ENCODE peak calls at places on chromosomes 16 and 17, in eight cellular contexts. O is uterus, G is IMR-90, N is testis, M is endothelial cell of umbilical vein, H is body of pancreas, I is esophagus squamous epithelium, B is suprapubic skin. F is an unnamed sample.

GRCh38 chr17:73855933-73856332 is 211.7 kb upstream of the SDK2 start:
- DNase-seq in O (no peak), G (no peak), N (no peak), M (no peak), H (no peak), I (no peak), B (no peak), F (no peak)

GRCh38 chr17:43818966-43819365 is 14.0 kb downstream of the MPP3 start:
- DNase-seq in O (peak; percentile 9), G (no peak), N (no peak), M (no peak), H (no peak), I (no peak), B (no peak), F (no peak)

GRCh38 chr16:852451-853185 is 52.1 kb upstream of the GNG13 start:
- DNase-seq in O (no peak), G (no peak), N (no peak), M (no peak), H (no peak), I (no peak), B (no peak), F (no peak)

GRCh38 chr16:20339744-20340143 is 12.4 kb upstream of the GP2 start:
- DNase-seq in O (no peak), G (no peak), N (no peak), M (no peak), H (no peak), I (no peak), B (no peak), F (no peak)

GRCh38 chr17:38600906-38601305 is 4.8 kb downstream of the SRCIN1 start:
- DNase-seq in O (no peak), G (no peak), N (no peak), M (no peak), H (no peak), I (no peak), B (no peak), F (no peak)

GRCh38 chr17:75346906-75347305 is 57.7 kb upstream of the SLC25A19 start:
- DNase-seq in O (no peak), G (peak; percentile 72), N (no peak), M (no peak), H (no peak), I (no peak), B (no peak), F (no peak)

GRCh38 chr17:74019860-74020259 is 183.6 kb upstream of the RPL38 start:
- DNase-seq in O (no peak), G (no peak), N (no peak), M (no peak), H (no peak), I (no peak), B (no peak), F (no peak)

GRCh38 chr17:57747221-57748017 is 2.3 kb upstream of the CCDC182 start:
- DNase-seq in O (peak; percentile 28), G (peak; percentile 73), N (peak; percentile 49), M (peak; percentile 74), H (peak; percentile 56), I (no peak), B (no peak), F (peak; percentile 23)

GRCh38 chr17:4947411-4948165 is 742 bp downstream of the PFN1 start:
- DNase-seq in O (peak; percentile 57), G (peak; percentile 53), N (peak; percentile 56), M (peak; percentile 36), H (peak; percentile 49), I (no peak), B (no peak), F (peak; percentile 42)

GRCh38 chr16:20789130-20789529 is 17.1 kb downstream of the ERI2 start:
- DNase-seq in O (no peak), G (no peak), N (no peak), M (no peak), H (no peak), I (no peak), B (no peak), F (no peak)

GRCh38 chr16:27495191-27495590 is 54.5 kb downstream of the GTF3C1 start:
- DNase-seq in O (peak; percentile 54), G (peak; percentile 85), N (peak; percentile 53), M (no peak), H (no peak), I (no peak), B (no peak), F (no peak)

GRCh38 chr17:27810211-27810901 is 10.0 kb upstream of the NOS2 start:
- DNase-seq in O (no peak), G (no peak), N (no peak), M (no peak), H (no peak), I (no peak), B (no peak), F (no peak)

GRCh38 chr17:58536541-58536940 is 22.1 kb upstream of the MTMR4 start:
- DNase-seq in O (no peak), G (no peak), N (no peak), M (no peak), H (no peak), I (no peak), B (no peak), F (no peak)

GRCh38 chr17:54898576-54898975 is 2.1 kb upstream of the TOM1L1 start:
- DNase-seq in O (no peak), G (no peak), N (no peak), M (no peak), H (no peak), I (no peak), B (no peak), F (no peak)

GRCh38 chr16:69839798-69840409 is 77.8 kb downstream of the WWP2 start:
- DNase-seq in O (peak; percentile 28), G (no peak), N (peak; percentile 75), M (peak; percentile 19), H (peak; percentile 90), I (no peak), B (no peak), F (peak; percentile 57)

GRCh38 chr16:54285414-54286066 is 1.0 kb downstream of the IRX3 start:
- DNase-seq in O (no peak), G (no peak), N (no peak), M (no peak), H (no peak), I (no peak), B (peak; percentile 78), F (peak; percentile 50)

GRCh38 chr17:28726396-28726911 is 421 bp upstream of the TLCD1 start:
- DNase-seq in O (no peak), G (peak; percentile 39), N (no peak), M (no peak), H (peak; percentile 72), I (peak; percentile 41), B (no peak), F (no peak)

GRCh38 chr16:86680137-86680536 is 101.8 kb downstream of the FOXL1 start:
- DNase-seq in O (no peak), G (peak; percentile 85), N (no peak), M (peak; percentile 96), H (no peak), I (no peak), B (no peak), F (no peak)

GRCh38 chr17:36761203-36761945 is 160.0 kb downstream of the MRM1 start:
- DNase-seq in O (no peak), G (no peak), N (peak; percentile 17), M (no peak), H (no peak), I (no peak), B (no peak), F (no peak)

GRCh38 chr16:71927383-71927782 is 32.1 kb downstream of the IST1 start:
- DNase-seq in O (peak; percentile 70), G (peak; percentile 90), N (peak; percentile 79), M (peak; percentile 90), H (peak; percentile 48), I (no peak), B (no peak), F (peak; percentile 86)

GRCh38 chr16:84836234-84836647 is 16.5 kb downstream of the CRISPLD2 start:
- DNase-seq in O (peak; percentile 98), G (peak; percentile 100), N (peak; percentile 82), M (no peak), H (peak; percentile 67), I (no peak), B (no peak), F (peak; percentile 96)

GRCh38 chr17:78652913-78653312 is 75.7 kb upstream of the DNAH17 start:
- DNase-seq in O (no peak), G (no peak), N (no peak), M (no peak), H (peak; percentile 35), I (no peak), B (no peak), F (no peak)

GRCh38 chr16:57590654-57591085 is 37.8 kb upstream of the ADGRG1 start:
- DNase-seq in O (peak; percentile 38), G (peak; percentile 80), N (no peak), M (peak; percentile 35), H (no peak), I (no peak), B (no peak), F (no peak)

GRCh38 chr17:61536417-61536955 is 54.5 kb downstream of the NACA2 start:
- DNase-seq in O (no peak), G (peak; percentile 12), N (no peak), M (no peak), H (no peak), I (no peak), B (no peak), F (no peak)

GRCh38 chr16:74700206-74701040 is at the start of gene MLKL:
- DNase-seq in O (peak; percentile 40), G (peak; percentile 26), N (peak; percentile 41), M (peak; percentile 69), H (peak; percentile 76), I (no peak), B (peak; percentile 76), F (no peak)

GRCh38 chr16:71288570-71288889 is 672 bp downstream of the CMTR2 start:
- DNase-seq in O (no peak), G (peak; percentile 10), N (no peak), M (no peak), H (no peak), I (no peak), B (no peak), F (no peak)

GRCh38 chr17:42518755-42519545 is 17.1 kb upstream of the NAGLU start:
- DNase-seq in O (peak; percentile 75), G (no peak), N (peak; percentile 69), M (peak; percentile 81), H (peak; percentile 25), I (no peak), B (no peak), F (no peak)

GRCh38 chr16:22314661-22315626 is 17.7 kb downstream of the POLR3E start:
- DNase-seq in O (no peak), G (no peak), N (peak; percentile 12), M (no peak), H (no peak), I (no peak), B (no peak), F (no peak)
- TF ChIP-seq POLR2A in O (no peak), G (no peak), N (no peak), M (no peak), H (no peak), I (no peak), B (no peak), F (no peak)

GRCh38 chr16:88530051-88530857 is 39.9 kb upstream of the ZC3H18 start:
- DNase-seq in O (no peak), G (no peak), N (no peak), M (no peak), H (peak; percentile 1), I (no peak), B (no peak), F (no peak)
- H3K27me3 ChIP-seq in O (no peaks in the 10 kb centered on the region), G (no peaks in the 10 kb centered on the region), N (no peaks in the 10 kb centered on the region), M (no peaks in the 10 kb centered on the region), H (no peaks in the 10 kb centered on the region), I (peaks cover 19% of the 10 kb centered on the region), B (no peaks in the 10 kb centered on the region), F (no peaks in the 10 kb centered on the region)

GRCh38 chr16:2236362-2237075 is at the start of gene DNASE1L2:
- DNase-seq in O (no peak), G (no peak), N (no peak), M (peak; percentile 25), H (no peak), I (no peak), B (peak; percentile 67), F (no peak)
- TF ChIP-seq POLR2A in O (no peak), G (no peak), N (no peak), M (no peak), H (no peak), I (no peak), B (no peak), F (no peak)

GRCh38 chr16:50460538-50461399 is 87.4 kb upstream of the NKD1 start:
- DNase-seq in O (no peak), G (no peak), N (no peak), M (no peak), H (no peak), I (no peak), B (peak; percentile 25), F (peak; percentile 22)
- H3K27me3 ChIP-seq in O (no peaks in the 10 kb centered on the region), G (peaks cover 20% of the 10 kb centered on the region), N (no peaks in the 10 kb centered on the region), M (no peaks in the 10 kb centered on the region), H (no peaks in the 10 kb centered on the region), I (peaks cover 82% of the 10 kb centered on the region), B (peaks cover 19% of the 10 kb centered on the region), F (no peaks in the 10 kb centered on the region)

F was measured in breast epithelium.